ENCODE peak calls at places on chromosomes 13 and 19, in four cellular contexts. H is T-cell, A is D721Med, I is cardiac fibroblast. T is an unnamed sample.

GRCh38 chr13:40438999-40439797 is 227.2 kb downstream of the FOXO1 start:
- DNase-seq in H (no peak), A (no peak), I (peak), T (no peak)

GRCh38 chr13:75437582-75438318 is 44.2 kb downstream of the TBC1D4 start:
- DNase-seq in H (no peak), A (no peak), I (peak), T (no peak)

GRCh38 chr19:43936219-43936618 is 1.1 kb upstream of the ZNF45 start:
- DNase-seq in H (no peak), A (no peak), I (no peak), T (no peak)

GRCh38 chr19:41612483-41612882 is 14.4 kb downstream of the CEACAM4 start:
- DNase-seq in H (no peak), A (no peak), I (no peak), T (no peak)

GRCh38 chr13:29594310-29594709 is 1.2 kb downstream of the SLC7A1 start:
- DNase-seq in H (peak), A (no peak), I (peak), T (no peak)

GRCh38 chr13:19085258-19085657 is 96.4 kb downstream of the TUBA3C start:
- DNase-seq in H (no peak), A (no peak), I (no peak), T (no peak)

GRCh38 chr13:23579886-23580706 is 9.9 kb downstream of the TNFRSF19 start:
- DNase-seq in H (no peak), A (no peak), I (peak), T (peak)

GRCh38 chr13:113192902-113193301 is 15.6 kb downstream of the PCID2 start:
- DNase-seq in H (no peak), A (no peak), I (peak), T (no peak)

GRCh38 chr19:53333071-53333465 is 481 bp upstream of the ZNF845 start:
- DNase-seq in H (peak), A (no peak), I (no peak), T (no peak)

GRCh38 chr19:16112778-16113177 is 1.1 kb downstream of the RAB8A start:
- DNase-seq in H (no peak), A (no peak), I (no peak), T (no peak)

GRCh38 chr13:24131749-24132148 is 28.8 kb upstream of the SPATA13 start:
- DNase-seq in H (no peak), A (no peak), I (peak), T (no peak)

GRCh38 chr19:45601524-45602522 is at the start of gene GPR4:
- DNase-seq in H (no peak), A (no peak), I (no peak), T (no peak)

GRCh38 chr13:71217827-71218226 is 649.2 kb downstream of the DACH1 start:
- DNase-seq in H (no peak), A (no peak), I (no peak), T (no peak)

GRCh38 chr13:90258129-90258528 is 1089.4 kb upstream of the MIR17HG start:
- DNase-seq in H (no peak), A (no peak), I (no peak), T (no peak)

GRCh38 chr19:5952193-5953033 is 25.5 kb downstream of the RANBP3 start:
- DNase-seq in H (no peak), A (no peak), I (no peak), T (no peak)

GRCh38 chr13:66858163-66858562 is 372.0 kb downstream of the PCDH9 start:
- DNase-seq in H (no peak), A (no peak), I (no peak), T (no peak)

GRCh38 chr13:47454986-47455385 is 546.1 kb downstream of the SUCLA2 start:
- DNase-seq in H (no peak), A (no peak), I (peak), T (no peak)

GRCh38 chr19:48419158-48419920 is 25.9 kb downstream of the GRIN2D start:
- DNase-seq in H (peak), A (no peak), I (peak), T (peak)

GRCh38 chr19:35828694-35829301 is 16.2 kb upstream of the PRODH2 start:
- DNase-seq in H (peak), A (no peak), I (peak), T (peak)

T was measured in KG1.